ENCODE peak calls at places on chromosomes 13 and 19, in five cellular contexts. D is NCI-H1105, G is WTC11, V is A549, B is H9. E is an unnamed sample.

GRCh38 chr19:6519289-6519688 is 11.5 kb upstream of the TNFSF9 start:
- DNase-seq in D (no peak), B (no peak), V (peak), G (no peak), E (no peak)

GRCh38 chr13:25951831-25952230 is 100.0 kb downstream of the SHISA2 start:
- DNase-seq in G (no peak), D (no peak), V (no peak), B (no peak), E (no peak)

GRCh38 chr19:41402010-41402409 is 4.4 kb downstream of the BCKDHA start:
- DNase-seq in B (no peak), V (no peak), G (no peak), D (no peak), E (no peak)

GRCh38 chr19:39494661-39495060 is 4.1 kb upstream of the DLL3 start:
- DNase-seq in B (no peak), V (no peak), G (no peak), D (no peak), E (no peak)

GRCh38 chr19:38812841-38813320 is at the start of gene LGALS4:
- DNase-seq in D (no peak), V (no peak), G (no peak), B (no peak), E (peak)

GRCh38 chr19:33286899-33287298 is 15.4 kb downstream of the CEBPA start:
- DNase-seq in D (no peak), V (no peak), B (no peak), G (no peak), E (no peak)

GRCh38 chr13:46015374-46015773 is 37.2 kb downstream of the ZC3H13 start:
- DNase-seq in B (no peak), D (no peak), G (no peak), V (no peak), E (no peak)

GRCh38 chr13:36599641-36600040 is 74.2 kb upstream of the SERTM1 start:
- DNase-seq in D (no peak), V (no peak), B (no peak), G (no peak), E (no peak)

GRCh38 chr13:25171517-25172302 is at the start of gene AMER2:
- DNase-seq in V (no peak), D (no peak), G (peak), B (no peak), E (peak)

GRCh38 chr13:67238277-67238859 is 8.2 kb upstream of the PCDH9 start:
- DNase-seq in V (no peak), G (no peak), B (no peak), D (no peak), E (no peak)

GRCh38 chr19:14127176-14127575 is 9.2 kb downstream of the ASF1B start:
- DNase-seq in V (no peak), G (no peak), B (no peak), D (no peak), E (no peak)

GRCh38 chr13:38947049-38947448 is 43.6 kb downstream of the STOML3 start:
- DNase-seq in V (no peak), B (no peak), D (no peak), G (no peak), E (no peak)

GRCh38 chr13:28611654-28612131 is 47.2 kb upstream of the POMP start:
- DNase-seq in D (no peak), B (no peak), G (no peak), V (no peak), E (no peak)

GRCh38 chr19:31315621-31316011 is 33.6 kb downstream of the TSHZ3 start:
- DNase-seq in V (no peak), B (no peak), G (no peak), D (no peak), E (no peak)

GRCh38 chr13:94419304-94419943 is 60.1 kb downstream of the DCT start:
- DNase-seq in V (no peak), D (no peak), G (no peak), B (no peak), E (no peak)

GRCh38 chr13:37443538-37443937 is 155.0 kb downstream of the POSTN start:
- DNase-seq in G (no peak), B (no peak), D (no peak), V (no peak), E (no peak)

GRCh38 chr13:98338312-98338711 is 161.2 kb upstream of the RNF113B start:
- DNase-seq in V (no peak), B (no peak), D (no peak), G (no peak), E (no peak)

GRCh38 chr19:50896591-50897190 is 14.5 kb downstream of the KLK4 start:
- DNase-seq in D (no peak), V (no peak), G (no peak), B (no peak), E (no peak)

GRCh38 chr13:46982856-46983582 is 86.2 kb upstream of the HTR2A start:
- DNase-seq in D (no peak), G (no peak), V (no peak), B (no peak), E (no peak)

GRCh38 chr19:52190679-52191293 is 934 bp downstream of the PPP2R1A start:
- DNase-seq in G (peak), V (no peak), D (no peak), B (no peak), E (peak)

GRCh38 chr13:101473458-101473857 is 21.0 kb downstream of the ITGBL1 start:
- DNase-seq in V (no peak), G (no peak), D (no peak), B (no peak), E (no peak)

GRCh38 chr19:40611900-40612698 is 10.9 kb downstream of the LTBP4 start:
- DNase-seq in V (no peak), D (no peak), B (no peak), G (no peak), E (no peak)

GRCh38 chr13:99366075-99366987 is 59.1 kb upstream of the GPR183 start:
- DNase-seq in D (no peak), G (no peak), B (no peak), V (no peak), E (no peak)

GRCh38 chr19:4448147-4448985 is 9.2 kb downstream of the UBXN6 start:
- DNase-seq in V (no peak), B (no peak), D (no peak), G (no peak), E (no peak)

GRCh38 chr13:93066187-93066586 is 160.4 kb upstream of the GPC6 start:
- DNase-seq in G (no peak), V (no peak), D (no peak), B (no peak), E (no peak)